ENCODE peak calls at places on chromosomes 4 and X, in eight cellular contexts. B is K562, Q is HepG2, V is HCT116, H is H1, N is GM23338, D is GM12878, G is endothelial cell of umbilical vein. Y is an unnamed sample.

GRCh38 chrX:153925739-153926593 is at the start of gene ARHGAP4:
- DNase-seq in B (peak; percentile 72), Q (no peak), V (peak; percentile 37), H (no peak), N (peak; percentile 44), D (no peak), G (no peak), Y (no peak)

GRCh38 chr4:26719954-26720552 is 136.2 kb downstream of the TBC1D19 start:
- DNase-seq in B (peak; percentile 17), Q (no peak), V (peak; percentile 8), H (no peak), N (peak; percentile 49), D (no peak), G (peak; percentile 45), Y (no peak)

GRCh38 chr4:70915874-70916559 is 13.8 kb downstream of the MOB1B start:
- DNase-seq in B (no peak), Q (no peak), V (no peak), H (no peak), N (no peak), D (no peak), G (no peak), Y (no peak)

GRCh38 chr4:113760852-113761681 is 471 bp downstream of the CAMK2D start:
- DNase-seq in B (no peak), Q (peak; percentile 74), V (no peak), H (no peak), N (peak; percentile 78), D (no peak), G (peak; percentile 71), Y (no peak)

GRCh38 chr4:15755781-15756180 is 22.3 kb upstream of the CD38 start:
- DNase-seq in B (no peak), Q (no peak), V (no peak), H (no peak), N (no peak), D (no peak), G (no peak), Y (no peak)

GRCh38 chr4:99927566-99927965 is 18.9 kb downstream of the DNAJB14 start:
- DNase-seq in B (no peak), Q (no peak), V (no peak), H (no peak), N (no peak), D (no peak), G (no peak), Y (no peak)

GRCh38 chrX:39877919-39878318 is 219.8 kb downstream of the BCOR start:
- DNase-seq in B (no peak), Q (no peak), V (no peak), H (no peak), N (peak; percentile 20), D (no peak), G (no peak), Y (no peak)

GRCh38 chrX:139877710-139878414 is 55.0 kb downstream of the ATP11C start:
- DNase-seq in B (no peak), Q (no peak), V (no peak), H (no peak), N (no peak), D (no peak), G (no peak), Y (no peak)

GRCh38 chr4:73208376-73208775 is 50.2 kb downstream of the ANKRD17 start:
- DNase-seq in B (no peak), Q (no peak), V (no peak), H (no peak), N (no peak), D (no peak), G (no peak), Y (no peak)

GRCh38 chr4:4853371-4853823 is 6.1 kb upstream of the MSX1 start:
- DNase-seq in B (no peak), Q (no peak), V (no peak), H (no peak), N (peak; percentile 26), D (no peak), G (no peak), Y (no peak)

GRCh38 chr4:58551676-58552075 is 1441.5 kb upstream of the IGFBP7 start:
- DNase-seq in B (no peak), Q (no peak), V (no peak), H (no peak), N (no peak), D (no peak), G (no peak), Y (no peak)

DNA sequence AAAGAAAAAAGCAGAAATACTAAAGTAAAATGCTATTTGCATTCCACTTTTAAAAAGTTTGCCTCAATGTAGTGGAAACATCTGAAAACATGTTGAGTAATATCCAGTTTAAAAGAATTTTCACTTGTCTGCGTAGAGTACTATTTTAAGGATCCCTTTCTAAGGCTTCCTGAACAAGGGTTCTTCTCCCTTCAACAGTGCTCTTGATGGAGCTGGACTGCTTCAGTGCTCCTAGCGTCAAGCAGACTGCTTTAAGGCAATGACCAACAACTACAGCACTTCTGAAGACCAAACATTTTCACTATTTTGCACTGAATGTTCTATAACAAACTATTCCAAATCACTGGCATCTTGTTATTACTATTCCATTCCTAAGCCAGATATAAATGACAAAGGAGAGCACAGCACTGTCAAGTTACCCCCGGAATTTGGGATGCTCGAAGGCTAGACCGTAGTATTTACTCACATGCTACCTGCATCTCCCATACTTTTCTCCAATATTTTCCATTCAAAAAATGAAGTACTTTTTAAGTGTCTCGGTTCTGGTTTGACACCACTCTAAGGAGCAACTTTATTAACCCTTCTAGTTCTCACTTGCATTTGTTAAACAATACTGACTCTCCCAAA is 36.1 kb downstream of the TMEM165 start:
- DNase-seq in B (no peak), Q (no peak), V (no peak), H (no peak), N (peak; percentile 23), D (no peak), G (no peak), Y (no peak)
- TF ChIP-seq EZH2 in B (no peak), Q (no peak), V (no peak), H (no peak), N (no peak), D (no peak), G (no peak), Y (no peak)

GRCh38 chr4:139555073-139555704 is 830 bp downstream of the SETD7 start:
- DNase-seq in B (peak; percentile 56), Q (no peak), V (peak; percentile 69), H (no peak), N (peak; percentile 80), D (no peak), G (peak; percentile 96), Y (no peak)
- TF ChIP-seq POLR2AphosphoS5 in B (no peak), Q (no peak), V (peak; percentile 91), H (peak; percentile 50), N (no peak), D (no peak), G (peak; percentile 86), Y (peak; percentile 97)

DNA sequence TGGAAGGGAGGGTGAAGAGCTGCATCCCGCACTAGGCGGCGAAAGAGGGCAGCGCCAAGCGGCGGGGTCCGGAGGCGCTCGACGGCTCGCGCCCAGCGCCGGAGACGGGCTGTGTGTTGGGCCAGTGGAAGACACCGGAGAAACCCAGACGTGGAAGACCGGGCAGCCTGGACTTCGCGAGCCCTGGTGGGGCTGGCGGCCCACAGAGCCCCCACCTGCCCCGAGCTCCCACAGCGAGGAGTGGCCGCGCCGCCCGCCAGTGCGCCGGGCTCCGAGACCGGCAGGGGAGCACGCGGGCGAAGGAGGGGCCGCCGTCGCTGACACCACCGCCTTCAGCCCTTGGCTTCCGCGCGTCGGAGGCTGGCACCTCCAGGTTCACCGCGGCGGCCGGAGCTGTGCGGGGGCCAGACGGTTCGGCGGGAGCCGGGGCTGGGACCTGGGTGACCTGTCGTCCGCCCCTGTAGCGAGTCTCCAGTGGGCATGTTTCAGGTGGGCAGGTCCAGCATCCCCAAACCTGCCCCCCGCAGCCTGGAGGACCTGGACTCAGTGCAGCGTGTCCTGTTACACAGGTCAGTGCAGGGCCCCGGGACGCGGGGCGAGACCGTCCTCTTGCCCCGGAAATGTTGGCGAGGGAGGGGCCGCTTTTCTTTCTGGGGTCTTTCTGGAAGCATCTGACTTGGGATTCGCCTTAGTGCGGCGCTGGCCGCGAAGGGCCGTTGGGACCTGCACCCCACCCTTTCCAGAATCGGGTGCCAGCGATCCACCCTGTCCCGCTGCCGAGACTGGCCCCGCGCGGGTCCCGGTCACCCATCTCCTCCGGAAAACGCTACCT is 9.6 kb upstream of the INTU start:
- DNase-seq in B (no peak), Q (peak; percentile 5), V (no peak), H (no peak), N (peak; percentile 92), D (no peak), G (peak; percentile 57), Y (no peak)
- TF ChIP-seq EZH2 in B (no peak), Q (no peak), V (no peak), H (no peak), N (peak; percentile 57), D (no peak), G (peak; percentile 59), Y (no peak)

GRCh38 chrX:44308869-44309268 is 34.6 kb downstream of the EFHC2 start:
- DNase-seq in B (no peak), Q (no peak), V (no peak), H (no peak), N (no peak), D (no peak), G (no peak), Y (no peak)
- TF ChIP-seq POLR2AphosphoS5 in B (no peak), Q (no peak), V (no peak), H (no peak), N (no peak), D (no peak), G (no peak), Y (no peak)

GRCh38 chrX:104255465-104255864 is 732 bp upstream of the ESX1 start:
- DNase-seq in B (no peak), Q (no peak), V (no peak), H (no peak), N (no peak), D (no peak), G (peak; percentile 1), Y (no peak)
- TF ChIP-seq EZH2 in B (no peak), Q (no peak), V (no peak), H (peak; percentile 64), N (peak; percentile 77), D (no peak), G (no peak), Y (no peak)

Y was measured in SK-N-MC.